ENCODE peak calls at places on chromosomes 11 and 22, in ten cellular contexts. N, E, S, V, H, D, Y, I, A and W are unnamed samples.

GRCh38 chr22:24315367-24315781 is 44.7 kb downstream of the SPECC1L start:
- DNase-seq in N (no peak), E (no peak), S (no peak), V (peak), H (no peak), D (no peak), Y (no peak), I (no peak), A (no peak), W (no peak)

GRCh38 chr11:132886335-132886734 is 646.0 kb downstream of the OPCML start:
- DNase-seq in N (no peak), E (no peak), S (no peak), V (no peak), H (no peak), D (no peak), Y (no peak), I (no peak), A (no peak), W (no peak)

GRCh38 chr11:40380871-40381270 is 1078.6 kb downstream of the LRRC4C start:
- DNase-seq in N (no peak), E (no peak), S (no peak), V (peak), H (no peak), D (no peak), Y (no peak), I (no peak), A (no peak), W (no peak)

GRCh38 chr11:67468056-67468455 is 995 bp downstream of the TMEM134 start:
- DNase-seq in N (peak), E (no peak), S (no peak), V (peak), H (no peak), D (no peak), Y (no peak), I (no peak), A (no peak), W (no peak)

GRCh38 chr11:70078095-70078795 is at the start of gene ANO1:
- DNase-seq in N (no peak), E (peak), S (no peak), V (peak), H (no peak), D (no peak), Y (no peak), I (no peak), A (no peak), W (peak)

GRCh38 chr11:92929168-92930053 is 40.0 kb upstream of the MTNR1B start:
- DNase-seq in N (peak), E (no peak), S (no peak), V (no peak), H (no peak), D (no peak), Y (no peak), I (no peak), A (no peak), W (no peak)

GRCh38 chr11:76799061-76799804 is 16.1 kb downstream of the TSKU start:
- DNase-seq in N (peak), E (peak), S (peak), V (peak), H (peak), D (peak), Y (peak), I (peak), A (peak), W (peak)

GRCh38 chr11:3044915-3045314 is 12.3 kb downstream of the CARS1 start:
- DNase-seq in N (no peak), E (no peak), S (no peak), V (no peak), H (no peak), D (no peak), Y (no peak), I (no peak), A (no peak), W (no peak)

GRCh38 chr11:34633990-34634725 is 13.3 kb downstream of the EHF start:
- DNase-seq in N (peak), E (no peak), S (no peak), V (peak), H (peak), D (no peak), Y (no peak), I (no peak), A (peak), W (no peak)

GRCh38 chr11:126645206-126645605 is 289.7 kb downstream of the ST3GAL4 start:
- DNase-seq in N (no peak), E (no peak), S (no peak), V (no peak), H (no peak), D (no peak), Y (no peak), I (no peak), A (no peak), W (no peak)

GRCh38 chr11:62013266-62014157 is 46.1 kb upstream of the FTH1 start:
- DNase-seq in N (peak), E (no peak), S (no peak), V (peak), H (no peak), D (no peak), Y (no peak), I (no peak), A (no peak), W (no peak)

GRCh38 chr11:47889714-47890441 is 41.7 kb upstream of the NUP160 start:
- DNase-seq in N (no peak), E (no peak), S (no peak), V (no peak), H (no peak), D (no peak), Y (no peak), I (no peak), A (no peak), W (no peak)

GRCh38 chr22:27107824-27108223 is 450.4 kb downstream of the MIAT start:
- DNase-seq in N (peak), E (no peak), S (no peak), V (no peak), H (no peak), D (peak), Y (no peak), I (no peak), A (no peak), W (no peak)

GRCh38 chr11:21771097-21771496 is 421.8 kb upstream of the ANO5 start:
- DNase-seq in N (peak), E (no peak), S (no peak), V (no peak), H (no peak), D (no peak), Y (no peak), I (no peak), A (no peak), W (no peak)

GRCh38 chr11:73344191-73344607 is 32.0 kb upstream of the RELT start:
- DNase-seq in N (no peak), E (peak), S (no peak), V (no peak), H (no peak), D (no peak), Y (no peak), I (no peak), A (no peak), W (no peak)

GRCh38 chr22:35348703-35349102 is 32.2 kb upstream of the HMOX1 start:
- DNase-seq in N (no peak), E (no peak), S (no peak), V (no peak), H (no peak), D (no peak), Y (no peak), I (no peak), A (no peak), W (no peak)

GRCh38 chr11:64264371-64264852 is 13.1 kb downstream of the PLCB3 start:
- DNase-seq in N (no peak), E (no peak), S (no peak), V (no peak), H (no peak), D (no peak), Y (no peak), I (no peak), A (no peak), W (no peak)

GRCh38 chr22:42353883-42354727 is 78.1 kb downstream of the NFAM1 start:
- DNase-seq in N (no peak), E (no peak), S (no peak), V (no peak), H (no peak), D (no peak), Y (no peak), I (no peak), A (no peak), W (no peak)

GRCh38 chr11:18677560-18677959 is 21.0 kb upstream of the TMEM86A start:
- DNase-seq in N (no peak), E (no peak), S (no peak), V (peak), H (no peak), D (no peak), Y (no peak), I (no peak), A (no peak), W (no peak)

GRCh38 chr11:117914398-117914761 is 14.8 kb downstream of the TMPRSS13 start:
- DNase-seq in N (no peak), E (peak), S (no peak), V (no peak), H (no peak), D (no peak), Y (no peak), I (no peak), A (no peak), W (no peak)

GRCh38 chr11:120229451-120230424 is 10.2 kb upstream of the POU2F3 start:
- DNase-seq in N (no peak), E (no peak), S (no peak), V (peak), H (no peak), D (no peak), Y (no peak), I (no peak), A (peak), W (no peak)

GRCh38 chr11:1157645-1158591 is at the start of gene MUC5AC:
- DNase-seq in N (no peak), E (peak), S (no peak), V (no peak), H (no peak), D (no peak), Y (no peak), I (no peak), A (no peak), W (peak)

GRCh38 chr11:8250981-8251620 is 12.6 kb downstream of the LMO1 start:
- DNase-seq in N (no peak), E (peak), S (no peak), V (no peak), H (no peak), D (no peak), Y (no peak), I (no peak), A (no peak), W (no peak)